ENCODE peak calls at places on chromosome 19, in ten cellular contexts. N, M, S, E, I, D, L, X, T and O are unnamed samples.

GRCh38 chr19:42345191-42345812 is 19.9 kb downstream of the MEGF8 start:
- DNase-seq in L (no peak), D (peak), E (no peak), S (no peak), M (no peak), N (no peak), T (no peak), I (no peak), X (no peak), O (no peak)

GRCh38 chr19:58480831-58481230 is 4.7 kb downstream of the ZNF446 start:
- DNase-seq in N (no peak), I (no peak), L (no peak), T (no peak), D (no peak), S (no peak), E (no peak), M (no peak), X (no peak), O (no peak)

GRCh38 chr19:39342647-39343305 is 555 bp downstream of the SAMD4B start:
- DNase-seq in I (peak), T (no peak), M (no peak), X (no peak), N (no peak), L (no peak), D (no peak), E (no peak), S (no peak), O (peak)

GRCh38 chr19:4524808-4525562 is 6.7 kb upstream of the PLIN4 start:
- DNase-seq in I (peak), E (peak), X (peak), M (peak), S (peak), D (peak), L (no peak), N (peak), T (no peak), O (peak)

GRCh38 chr19:23547156-23547555 is 139.9 kb downstream of the ZNF675 start:
- DNase-seq in L (peak), N (no peak), E (no peak), X (no peak), S (no peak), I (no peak), D (no peak), M (no peak), T (no peak), O (no peak)

GRCh38 chr19:11639602-11640471 is 42.6 kb downstream of the ZNF627 start:
- DNase-seq in S (peak), I (peak), D (peak), M (peak), T (peak), N (peak), X (peak), E (peak), L (peak), O (peak)

GRCh38 chr19:56654151-56654550 is 11.2 kb downstream of the SMIM17 start:
- DNase-seq in D (no peak), E (no peak), T (no peak), X (no peak), M (no peak), N (no peak), I (no peak), S (no peak), L (peak), O (no peak)

GRCh38 chr19:10580979-10581631 is 6.0 kb downstream of the AP1M2 start:
- DNase-seq in S (peak), I (peak), L (peak), M (peak), N (peak), T (no peak), E (peak), X (peak), D (peak), O (peak)

GRCh38 chr19:29016926-29017760 is 195.8 kb downstream of the UQCRFS1 start:
- DNase-seq in E (no peak), M (no peak), I (no peak), N (no peak), T (no peak), L (no peak), S (no peak), D (peak), X (no peak), O (no peak)

GRCh38 chr19:57708641-57709354 is at the start of gene ZNF154:
- DNase-seq in S (peak), I (no peak), E (no peak), X (no peak), M (peak), T (no peak), D (peak), N (peak), L (peak), O (peak)

GRCh38 chr19:5789886-5790572 is 934 bp downstream of the DUS3L start:
- DNase-seq in M (no peak), T (no peak), I (no peak), N (no peak), L (peak), D (no peak), E (no peak), X (no peak), S (peak), O (no peak)

GRCh38 chr19:27709496-27709895 is 1503.5 kb downstream of the UQCRFS1 start:
- DNase-seq in S (no peak), E (no peak), X (no peak), M (no peak), N (no peak), L (no peak), T (no peak), I (no peak), D (no peak), O (no peak)

GRCh38 chr19:5953680-5954213 is 24.2 kb downstream of the RANBP3 start:
- DNase-seq in L (no peak), I (no peak), S (no peak), E (no peak), D (no peak), M (no peak), X (no peak), T (no peak), N (no peak), O (peak)

GRCh38 chr19:29724102-29724641 is 9.1 kb upstream of the C19orf12 start:
- DNase-seq in T (no peak), L (no peak), I (no peak), M (no peak), D (no peak), X (no peak), E (no peak), N (no peak), S (no peak), O (no peak)

GRCh38 chr19:11377237-11377636 is 2.8 kb downstream of the SWSAP1 start:
- DNase-seq in S (no peak), T (peak), I (peak), N (no peak), L (no peak), E (peak), M (no peak), D (peak), X (no peak), O (peak)

GRCh38 chr19:1813197-1813836 is 1.2 kb upstream of the ATP8B3 start:
- DNase-seq in L (no peak), T (no peak), M (no peak), I (no peak), X (no peak), S (no peak), E (no peak), N (no peak), D (no peak), O (no peak)
- TF ChIP-seq CTCF in L (no peak), T (no peak), M (no peak), I (no peak), X (peak), S (no peak), E (no peak), N (no peak), D (no peak), O (no peak)

DNA sequence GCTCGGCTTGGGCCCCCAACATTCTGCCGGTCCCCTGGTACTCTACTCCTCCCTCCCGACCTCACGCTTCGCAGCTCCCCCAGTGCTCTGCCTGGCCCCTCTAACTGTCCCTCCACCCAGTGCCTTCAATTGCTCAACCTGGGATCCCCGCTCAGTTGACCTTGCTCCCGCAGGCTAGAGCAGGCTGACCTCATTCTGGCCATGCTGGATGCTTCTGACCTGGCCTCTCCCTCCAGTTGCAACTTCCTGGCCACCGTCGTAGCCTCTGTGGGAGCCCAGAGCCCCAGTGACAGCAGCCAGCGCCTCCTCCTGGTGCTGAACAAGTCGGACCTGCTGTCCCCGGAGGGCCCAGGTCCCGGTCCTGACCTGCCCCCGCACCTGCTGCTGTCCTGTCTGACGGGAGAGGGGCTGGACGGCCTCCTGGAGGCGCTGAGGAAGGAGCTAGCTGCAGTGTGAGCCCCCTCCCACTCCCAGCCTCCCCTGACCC is 3.6 kb downstream of the GTPBP3 start:
- DNase-seq in X (peak), D (no peak), S (no peak), T (no peak), N (no peak), E (no peak), L (no peak), I (no peak), M (no peak), O (no peak)
- TF ChIP-seq CTCF in X (no peak), D (no peak), S (no peak), T (no peak), N (no peak), E (no peak), L (no peak), I (no peak), M (no peak), O (no peak)

DNA sequence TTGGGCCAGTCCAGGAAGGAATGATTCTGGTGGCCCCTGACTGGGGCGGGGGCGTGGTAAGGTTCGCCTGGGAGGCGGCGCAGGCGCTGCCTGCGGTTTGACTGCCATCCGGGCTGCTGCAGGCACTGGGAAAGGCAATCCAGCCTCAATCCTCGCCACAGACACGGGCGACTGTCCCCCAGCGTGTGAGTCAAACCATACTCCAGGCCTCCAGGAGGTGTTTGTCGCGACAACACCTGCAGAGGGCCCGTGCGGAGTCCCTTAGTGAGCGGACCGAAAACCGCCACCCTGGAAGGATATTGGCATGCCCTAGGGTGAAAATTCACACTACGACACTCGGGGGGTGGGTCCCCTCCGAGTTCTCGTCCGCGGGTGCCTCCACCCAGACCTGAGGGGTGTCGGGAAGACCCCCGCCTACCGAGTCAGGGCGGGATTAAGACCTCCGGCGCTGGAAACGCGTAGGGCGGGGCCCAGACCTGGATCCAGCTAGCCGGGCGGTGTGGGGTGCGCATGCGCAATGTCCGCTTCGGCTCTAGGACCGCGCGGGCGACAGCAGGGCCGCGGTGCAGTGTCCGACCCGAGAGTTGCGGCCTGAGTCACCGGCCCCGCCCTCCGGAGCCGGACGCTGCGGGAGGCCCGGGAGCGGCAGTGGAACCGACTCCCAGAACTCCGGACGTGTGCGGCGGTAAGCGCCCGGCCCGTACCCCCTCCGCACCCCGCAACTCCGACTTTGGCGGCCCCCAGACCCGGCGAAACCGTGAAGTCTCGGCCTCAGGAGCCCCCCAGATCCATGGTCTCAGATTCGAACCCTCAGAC is at the start of gene CAPNS1:
- DNase-seq in E (peak), X (peak), D (peak), M (peak), I (peak), T (no peak), S (peak), L (peak), N (peak), O (peak)
- TF ChIP-seq CTCF in E (no peak), X (no peak), D (no peak), M (no peak), I (peak), T (no peak), S (peak), L (no peak), N (no peak), O (peak)

GRCh38 chr19:13761423-13761822 is 2.9 kb upstream of the MRI1 start:
- DNase-seq in S (no peak), L (no peak), I (no peak), X (no peak), E (no peak), N (no peak), M (no peak), D (no peak), T (no peak), O (no peak)
- TF ChIP-seq CTCF in S (no peak), L (no peak), I (no peak), X (no peak), E (no peak), N (no peak), M (no peak), D (no peak), T (peak), O (no peak)

DNA sequence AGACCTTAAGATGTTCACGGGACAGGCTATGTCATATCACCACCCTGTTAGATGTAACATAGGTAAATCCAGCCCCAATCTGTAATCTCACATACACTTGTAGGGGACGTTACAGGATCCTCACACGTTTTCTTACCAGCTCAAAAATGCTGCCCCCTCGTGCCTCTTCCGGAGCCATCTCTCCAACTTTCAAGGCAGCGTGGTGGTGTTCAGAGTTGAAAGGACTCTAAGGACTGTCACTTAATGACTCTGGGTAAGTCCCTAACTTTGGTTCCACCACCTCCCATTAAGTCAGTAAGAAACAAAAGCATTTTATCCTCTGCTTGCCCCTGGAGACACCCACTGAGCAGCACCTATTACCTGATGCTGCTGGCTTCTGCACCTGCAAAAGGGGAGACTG is 4.4 kb downstream of the MED26 start:
- DNase-seq in L (no peak), T (no peak), X (no peak), S (no peak), I (no peak), D (no peak), N (no peak), E (no peak), M (no peak), O (no peak)
- TF ChIP-seq CTCF in L (no peak), T (no peak), X (no peak), S (no peak), I (no peak), D (no peak), N (no peak), E (no peak), M (no peak), O (no peak)